ENCODE peak calls at places on chromosomes 4 and X, in eight cellular contexts. K, M, A, I, C, O, B and G are unnamed samples.
A peak's percentile ranks its signal among the peaks of the same experiment; 100 is the strongest.

GRCh38 chr4:151604238-151604637 is 156.6 kb downstream of the GATB start:
- DNase-seq in K (no peak), M (peak; percentile 36), A (no peak), I (no peak), C (no peak), O (no peak), B (peak; percentile 38), G (peak; percentile 69)

GRCh38 chrX:49106930-49107329 is 16.6 kb downstream of the GPKOW start:
- DNase-seq in K (peak; percentile 59), M (peak; percentile 34), A (no peak), I (no peak), C (no peak), O (peak; percentile 47), B (peak; percentile 33), G (peak; percentile 41)

GRCh38 chr4:150411527-150411926 is 170.4 kb upstream of the MAB21L2 start:
- DNase-seq in K (no peak), M (no peak), A (no peak), I (no peak), C (no peak), O (peak; percentile 2), B (no peak), G (no peak)

GRCh38 chr4:81650871-81651270 is 179.2 kb upstream of the RASGEF1B start:
- DNase-seq in K (peak; percentile 83), M (no peak), A (no peak), I (no peak), C (no peak), O (no peak), B (peak; percentile 99), G (no peak)

GRCh38 chrX:153445856-153446635 is at the start of gene TREX2:
- DNase-seq in K (no peak), M (no peak), A (no peak), I (no peak), C (no peak), O (no peak), B (no peak), G (no peak)

GRCh38 chrX:153387987-153388721 is 13.0 kb downstream of the PNMA6E start:
- DNase-seq in K (peak; percentile 14), M (no peak), A (no peak), I (no peak), C (no peak), O (no peak), B (no peak), G (no peak)

GRCh38 chrX:147875866-147876596 is 35.7 kb upstream of the FMR1 start:
- DNase-seq in K (no peak), M (no peak), A (no peak), I (no peak), C (no peak), O (no peak), B (no peak), G (no peak)

GRCh38 chr4:89765966-89766365 is 71.0 kb downstream of the SNCA start:
- DNase-seq in K (no peak), M (no peak), A (peak; percentile 86), I (no peak), C (no peak), O (no peak), B (no peak), G (peak; percentile 97)

GRCh38 chrX:133045986-133046385 is 50.9 kb downstream of the USP26 start:
- DNase-seq in K (no peak), M (peak; percentile 60), A (peak; percentile 9), I (peak; percentile 10), C (no peak), O (peak; percentile 37), B (peak; percentile 37), G (peak; percentile 60)

GRCh38 chrX:45300638-45301037 is 100.0 kb upstream of the DIPK2B start:
- DNase-seq in K (peak; percentile 55), M (no peak), A (no peak), I (no peak), C (no peak), O (no peak), B (peak; percentile 56), G (no peak)

GRCh38 chr4:87525636-87526035 is 3.5 kb downstream of the SPARCL1 start:
- DNase-seq in K (no peak), M (no peak), A (peak; percentile 57), I (no peak), C (no peak), O (peak; percentile 58), B (no peak), G (peak; percentile 46)

GRCh38 chr4:71269241-71269640 is 69.6 kb upstream of the SLC4A4 start:
- DNase-seq in K (no peak), M (no peak), A (no peak), I (no peak), C (no peak), O (no peak), B (no peak), G (no peak)

GRCh38 chr4:142614621-142615323 is 231.3 kb downstream of the INPP4B start:
- DNase-seq in K (no peak), M (peak; percentile 88), A (peak; percentile 76), I (no peak), C (no peak), O (no peak), B (no peak), G (peak; percentile 32)

GRCh38 chr4:80215449-80216052 is 18.2 kb downstream of the PRDM8 start:
- DNase-seq in K (no peak), M (peak; percentile 50), A (no peak), I (no peak), C (no peak), O (no peak), B (peak; percentile 59), G (peak; percentile 85)

GRCh38 chr4:126568652-126569580 is 1063.8 kb upstream of the INTU start:
- DNase-seq in K (no peak), M (no peak), A (no peak), I (no peak), C (no peak), O (no peak), B (no peak), G (no peak)

GRCh38 chr4:17511041-17511949 is 595 bp downstream of the QDPR start:
- DNase-seq in K (peak; percentile 79), M (peak; percentile 34), A (peak; percentile 47), I (peak; percentile 15), C (peak; percentile 84), O (peak; percentile 58), B (peak; percentile 55), G (peak; percentile 64)

GRCh38 chr4:17512973-17513665 is 1.2 kb upstream of the QDPR start:
- DNase-seq in K (no peak), M (no peak), A (peak; percentile 79), I (no peak), C (no peak), O (no peak), B (no peak), G (no peak)

GRCh38 chr4:17511950-17512795 is at the start of gene QDPR:
- DNase-seq in K (peak; percentile 93), M (peak; percentile 80), A (peak; percentile 64), I (peak; percentile 63), C (peak; percentile 93), O (peak; percentile 94), B (peak; percentile 87), G (peak; percentile 91)

GRCh38 chr4:17514865-17515264 is at the start of gene CLRN2:
- DNase-seq in K (no peak), M (no peak), A (no peak), I (no peak), C (no peak), O (no peak), B (no peak), G (no peak)

DNA sequence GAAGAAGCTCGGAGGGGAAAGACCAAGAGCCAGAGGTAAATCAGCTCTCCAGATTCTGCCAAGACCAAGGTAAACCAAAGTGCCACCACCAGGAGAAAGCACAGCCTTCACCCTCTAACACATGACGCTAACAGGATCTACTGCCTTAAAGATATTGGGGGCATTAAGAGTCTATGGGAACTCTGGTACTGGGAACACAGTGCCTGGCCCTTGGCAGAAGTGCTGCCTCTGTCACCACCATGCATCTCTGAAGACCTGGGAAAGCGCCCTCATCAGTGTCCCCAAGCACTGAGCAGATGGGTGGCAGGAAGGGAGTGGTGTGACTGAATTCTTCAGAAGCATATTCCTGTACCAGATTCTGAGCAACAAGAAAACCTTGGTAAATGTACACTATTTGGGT is 1.3 kb downstream of the QDPR start:
- DNase-seq in K (no peak), M (no peak), A (no peak), I (no peak), C (no peak), O (no peak), B (no peak), G (no peak)
- H3K4me3 ChIP-seq in K (peak overlapping the region; percentile 74), M (peak overlapping the region; percentile 89), A (no peak overlapping the region), I (peak overlapping the region; percentile 80), C (peak overlapping the region; percentile 12), O (no peak overlapping the region), B (no peak overlapping the region), G (peak overlapping the region; percentile 83)

GRCh38 chr4:184733654-184734524 is at the start of gene CENPU:
- DNase-seq in K (peak; percentile 99), M (peak; percentile 96), A (peak; percentile 98), I (peak; percentile 91), C (peak; percentile 98), O (peak; percentile 98), B (peak; percentile 100), G (peak; percentile 99)
- H3K9ac ChIP-seq in K (peak within 1 kb of the TSS; percentile 93), M (peak within 1 kb of the TSS; percentile 96), A (peak within 1 kb of the TSS; percentile 99), I (peak within 1 kb of the TSS; percentile 90), C (peak within 1 kb of the TSS; percentile 59), O (peak within 1 kb of the TSS; percentile 73), B (peak within 1 kb of the TSS; percentile 93), G (peak within 1 kb of the TSS; percentile 66)

DNA sequence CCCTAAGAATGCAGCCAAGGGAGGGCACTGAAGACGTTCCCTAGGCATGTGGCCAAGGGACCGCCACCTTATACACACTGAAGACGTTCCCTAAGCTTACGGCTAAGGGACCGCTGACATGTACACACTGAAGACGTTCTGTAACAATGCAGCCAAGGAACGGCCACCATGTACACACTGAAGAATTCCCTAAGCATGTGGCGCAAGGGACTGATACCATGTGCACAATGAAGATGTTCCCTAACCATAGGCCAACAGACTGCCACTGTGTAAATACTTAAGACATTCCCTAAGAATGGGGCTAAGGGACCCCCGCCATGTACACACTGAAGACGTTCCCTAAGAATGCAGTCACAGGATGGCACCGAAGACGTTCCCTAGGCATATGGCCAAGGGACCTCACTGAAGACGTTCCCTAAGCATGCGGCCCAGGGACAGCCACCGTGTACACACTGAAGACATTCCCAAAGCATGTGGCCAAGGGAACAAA is 36.1 kb downstream of the DHRSX start:
- DNase-seq in K (peak; percentile 63), M (no peak), A (no peak), I (peak; percentile 99), C (no peak), O (peak; percentile 30), B (peak; percentile 69), G (no peak)
- H3K4me3 ChIP-seq in K (no peak overlapping the region), M (no peak overlapping the region), A (no peak overlapping the region), I (peak overlapping the region; percentile 24), C (no peak overlapping the region), O (no peak overlapping the region), B (no peak overlapping the region), G (no peak overlapping the region)

DNA sequence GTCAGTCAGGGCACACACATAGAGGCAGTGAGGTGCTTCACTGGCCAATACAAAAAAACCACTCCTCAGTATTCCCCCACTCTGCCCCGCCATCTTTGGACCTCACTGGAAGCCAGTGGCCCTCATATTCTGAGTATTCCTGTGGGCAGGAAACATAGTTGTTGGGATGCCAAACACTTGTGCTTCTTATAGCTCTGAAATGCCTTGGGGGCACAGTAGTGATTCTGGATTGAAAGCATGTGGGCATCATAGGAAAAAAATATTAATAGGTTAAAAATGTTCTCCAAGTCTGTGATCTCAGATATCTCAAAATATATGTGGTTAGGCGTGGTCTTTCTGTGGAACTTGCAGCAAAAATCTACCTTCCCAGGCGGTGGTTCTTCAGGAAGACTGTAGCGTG is 8.2 kb upstream of the TENM3 start:
- DNase-seq in K (no peak), M (no peak), A (no peak), I (no peak), C (no peak), O (no peak), B (no peak), G (peak; percentile 43)
- H3K9ac ChIP-seq in K (no peak overlapping the region), M (no peak overlapping the region), A (no peak overlapping the region), I (no peak overlapping the region), C (no peak overlapping the region), O (no peak overlapping the region), B (no peak overlapping the region), G (no peak overlapping the region)

GRCh38 chr4:60682901-60683300 is 517.2 kb upstream of the ADGRL3 start:
- DNase-seq in K (no peak), M (peak; percentile 65), A (no peak), I (no peak), C (no peak), O (no peak), B (no peak), G (peak; percentile 55)
- H3K4me3 ChIP-seq in K (no peak overlapping the region), M (no peak overlapping the region), A (no peak overlapping the region), I (no peak overlapping the region), C (no peak overlapping the region), O (no peak overlapping the region), B (no peak overlapping the region), G (peak overlapping the region; percentile 68)